ENCODE peak calls at places on chromosomes 4 and X, in nine cellular contexts. V is H9, X is SK-N-SH, O is dorsolateral prefrontal cortex, T is lung, J is A549, C is psoas muscle, Y is testis, B is brain microvascular endothelial cell. G is an unnamed sample.

GRCh38 chrX:39592776-39593175 is 505.0 kb downstream of the BCOR start:
- DNase-seq in V (no peak), X (no peak), O (no peak), T (no peak), J (no peak), C (no peak), Y (no peak), B (no peak), G (no peak)

GRCh38 chrX:74180716-74181115 is 123.3 kb upstream of the ZCCHC13 start:
- DNase-seq in V (no peak), X (no peak), O (no peak), T (no peak), J (no peak), C (no peak), Y (no peak), B (no peak), G (no peak)

GRCh38 chr4:74631338-74631737 is 163.0 kb downstream of the BTC start:
- DNase-seq in V (no peak), X (no peak), O (no peak), T (no peak), J (peak), C (no peak), Y (no peak), B (peak), G (no peak)

GRCh38 chrX:11239230-11239629 is 54.0 kb upstream of the AMELX start:
- DNase-seq in V (no peak), X (peak), O (no peak), T (no peak), J (no peak), C (no peak), Y (no peak), B (peak), G (no peak)

GRCh38 chrX:574830-575229 is 55.8 kb upstream of the SHOX start:
- DNase-seq in V (no peak), X (no peak), O (no peak), T (peak), J (no peak), C (no peak), Y (no peak), B (no peak), G (no peak)

GRCh38 chr4:121950680-121951569 is 935 bp downstream of the TRPC3 start:
- DNase-seq in V (peak), X (peak), O (peak), T (no peak), J (no peak), C (peak), Y (peak), B (no peak), G (peak)

GRCh38 chrX:119407681-119408080 is 8.5 kb downstream of the SLC25A43 start:
- DNase-seq in V (no peak), X (no peak), O (no peak), T (no peak), J (no peak), C (no peak), Y (no peak), B (peak), G (no peak)

GRCh38 chr4:10144971-10145370 is 28.4 kb upstream of the WDR1 start:
- DNase-seq in V (no peak), X (no peak), O (no peak), T (no peak), J (no peak), C (no peak), Y (no peak), B (no peak), G (no peak)

GRCh38 chr4:128776794-128777216 is 32.7 kb upstream of the JADE1 start:
- DNase-seq in V (no peak), X (no peak), O (no peak), T (peak), J (peak), C (peak), Y (no peak), B (peak), G (no peak)

GRCh38 chrX:104318330-104319009 is 63.7 kb upstream of the ESX1 start:
- DNase-seq in V (no peak), X (no peak), O (no peak), T (no peak), J (peak), C (no peak), Y (no peak), B (peak), G (peak)

GRCh38 chr4:44716597-44716996 is 9.8 kb downstream of the GNPDA2 start:
- DNase-seq in V (no peak), X (no peak), O (no peak), T (no peak), J (no peak), C (no peak), Y (no peak), B (no peak), G (no peak)

GRCh38 chrX:632391-633042 is 1.9 kb downstream of the SHOX start:
- DNase-seq in V (peak), X (no peak), O (no peak), T (no peak), J (no peak), C (no peak), Y (no peak), B (no peak), G (peak)

GRCh38 chrX:53188763-53189162 is 36.2 kb downstream of the KDM5C start:
- DNase-seq in V (no peak), X (no peak), O (no peak), T (no peak), J (no peak), C (no peak), Y (no peak), B (peak), G (no peak)

GRCh38 chrX:48814722-48815121 is 11.6 kb upstream of the ERAS start:
- DNase-seq in V (no peak), X (no peak), O (no peak), T (no peak), J (no peak), C (no peak), Y (no peak), B (no peak), G (no peak)

GRCh38 chr4:116055857-116056827 is 942.7 kb upstream of the NDST4 start:
- DNase-seq in V (no peak), X (peak), O (no peak), T (no peak), J (no peak), C (no peak), Y (no peak), B (no peak), G (peak)

GRCh38 chr4:125511715-125512114 is 197.0 kb downstream of the FAT4 start:
- DNase-seq in V (no peak), X (no peak), O (no peak), T (no peak), J (no peak), C (no peak), Y (no peak), B (no peak), G (no peak)

GRCh38 chrX:107324493-107325310 is 118.3 kb downstream of the DNAAF6 start:
- DNase-seq in V (peak), X (peak), O (no peak), T (no peak), J (peak), C (peak), Y (peak), B (peak), G (peak)

GRCh38 chrX:54824195-54824594 is 16.6 kb downstream of the MAGED2 start:
- DNase-seq in V (no peak), X (no peak), O (no peak), T (no peak), J (no peak), C (no peak), Y (no peak), B (no peak), G (no peak)

GRCh38 chr4:94131212-94131611 is 76.5 kb upstream of the SMARCAD1 start:
- DNase-seq in V (no peak), X (peak), O (no peak), T (no peak), J (no peak), C (no peak), Y (no peak), B (peak), G (no peak)

GRCh38 chr4:80322716-80323115 is 12.8 kb upstream of the CFAP299 start:
- DNase-seq in V (no peak), X (no peak), O (no peak), T (no peak), J (no peak), C (no peak), Y (no peak), B (peak), G (no peak)

GRCh38 chr4:11098461-11098860 is 330.2 kb downstream of the HS3ST1 start:
- DNase-seq in V (no peak), X (no peak), O (no peak), T (no peak), J (no peak), C (no peak), Y (no peak), B (no peak), G (no peak)

GRCh38 chr4:9971711-9972110 is 49.6 kb downstream of the SLC2A9 start:
- DNase-seq in V (no peak), X (no peak), O (no peak), T (no peak), J (no peak), C (no peak), Y (no peak), B (no peak), G (no peak)

GRCh38 chrX:133380882-133381619 is 34.2 kb downstream of the GPC4 start:
- DNase-seq in V (no peak), X (peak), O (no peak), T (no peak), J (no peak), C (no peak), Y (no peak), B (no peak), G (no peak)

GRCh38 chr4:27242217-27242616 is 381.6 kb downstream of the STIM2 start:
- DNase-seq in V (no peak), X (no peak), O (no peak), T (no peak), J (no peak), C (no peak), Y (no peak), B (no peak), G (no peak)

GRCh38 chr4:108690738-108691137 is 40.3 kb downstream of the OSTC start:
- DNase-seq in V (no peak), X (no peak), O (no peak), T (no peak), J (no peak), C (no peak), Y (no peak), B (no peak), G (no peak)

GRCh38 chrX:41518127-41518840 is 71.1 kb downstream of the NYX start:
- DNase-seq in V (no peak), X (no peak), O (no peak), T (no peak), J (no peak), C (no peak), Y (no peak), B (no peak), G (no peak)

GRCh38 chrX:65406532-65406931 is 128.1 kb downstream of the LAS1L start:
- DNase-seq in V (peak), X (no peak), O (no peak), T (no peak), J (no peak), C (no peak), Y (peak), B (no peak), G (peak)

GRCh38 chrX:20742106-20742505 is 475.4 kb upstream of the RPS6KA3 start:
- DNase-seq in V (no peak), X (peak), O (no peak), T (no peak), J (no peak), C (no peak), Y (no peak), B (no peak), G (no peak)

GRCh38 chrX:44918722-44919121 is 45.7 kb downstream of the KDM6A start:
- DNase-seq in V (no peak), X (no peak), O (no peak), T (no peak), J (no peak), C (no peak), Y (no peak), B (no peak), G (no peak)

GRCh38 chr4:121307441-121308327 is 73.1 kb downstream of the QRFPR start:
- DNase-seq in V (peak), X (no peak), O (no peak), T (no peak), J (peak), C (no peak), Y (peak), B (peak), G (peak)

GRCh38 chr4:32429151-32429550 is 1709.0 kb downstream of the PCDH7 start:
- DNase-seq in V (no peak), X (no peak), O (no peak), T (no peak), J (no peak), C (no peak), Y (no peak), B (no peak), G (no peak)

GRCh38 chr4:177405508-177405907 is 36.7 kb downstream of the AGA start:
- DNase-seq in V (no peak), X (no peak), O (no peak), T (no peak), J (no peak), C (no peak), Y (no peak), B (no peak), G (no peak)

GRCh38 chrX:153474718-153475117 is 4.3 kb upstream of the HAUS7 start:
- DNase-seq in V (no peak), X (no peak), O (peak), T (peak), J (no peak), C (peak), Y (peak), B (no peak), G (peak)

GRCh38 chr4:76984788-76985211 is 35.2 kb downstream of the SEPTIN11 start:
- DNase-seq in V (no peak), X (peak), O (no peak), T (peak), J (no peak), C (peak), Y (peak), B (peak), G (no peak)

GRCh38 chrX:105464611-105465010 is 244.1 kb upstream of the TEX13A start:
- DNase-seq in V (no peak), X (no peak), O (no peak), T (no peak), J (no peak), C (no peak), Y (no peak), B (no peak), G (no peak)

GRCh38 chrX:109374276-109374960 is 107.5 kb downstream of the GUCY2F start:
- DNase-seq in V (peak), X (no peak), O (no peak), T (no peak), J (no peak), C (no peak), Y (no peak), B (no peak), G (no peak)
- H3K27ac ChIP-seq in V (peak), X (no peak), O (no peak), T (no peak), J (no peak), C (no peak), Y (no peak), B (no peak), G (no peak)

GRCh38 chr4:159111417-159111816 is 8.5 kb downstream of the RAPGEF2 start:
- DNase-seq in V (no peak), X (no peak), O (no peak), T (no peak), J (no peak), C (no peak), Y (no peak), B (no peak), G (no peak)
- H3K27ac ChIP-seq in V (no peak), X (no peak), O (no peak), T (no peak), J (no peak), C (no peak), Y (no peak), B (no peak), G (peak)

DNA sequence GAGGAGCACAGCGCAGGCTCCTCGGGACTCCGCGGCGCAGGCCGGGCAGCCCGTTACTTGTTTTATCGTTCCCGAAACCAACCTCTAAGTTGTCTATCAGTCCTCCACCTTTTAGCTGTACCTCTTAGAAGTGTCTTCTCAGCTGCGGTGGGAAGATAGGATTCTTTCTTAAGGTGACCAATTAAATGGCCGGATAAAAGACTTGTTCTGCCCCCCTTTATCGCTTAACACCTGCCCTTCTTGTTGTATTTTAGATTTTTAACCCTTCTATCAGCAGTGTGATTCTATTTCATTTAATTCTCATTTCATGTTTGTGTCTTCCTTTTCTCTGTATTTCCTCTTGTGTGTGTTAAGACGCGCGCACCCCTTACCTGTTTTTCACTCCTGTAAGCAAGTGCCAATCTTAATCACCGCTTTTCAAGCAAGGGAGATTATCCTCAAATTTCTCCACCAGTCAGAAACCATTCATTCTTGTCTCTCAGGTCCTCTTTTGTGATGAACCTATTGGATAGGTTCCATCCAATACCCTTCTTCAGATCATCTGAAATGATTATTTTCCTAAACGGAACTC is 301 bp upstream of the SLC9B2 start:
- DNase-seq in V (no peak), X (peak), O (no peak), T (no peak), J (no peak), C (no peak), Y (no peak), B (no peak), G (peak)
- H3K27ac ChIP-seq in V (no peak), X (peak), O (peak), T (peak), J (peak), C (peak), Y (peak), B (peak), G (no peak)

DNA sequence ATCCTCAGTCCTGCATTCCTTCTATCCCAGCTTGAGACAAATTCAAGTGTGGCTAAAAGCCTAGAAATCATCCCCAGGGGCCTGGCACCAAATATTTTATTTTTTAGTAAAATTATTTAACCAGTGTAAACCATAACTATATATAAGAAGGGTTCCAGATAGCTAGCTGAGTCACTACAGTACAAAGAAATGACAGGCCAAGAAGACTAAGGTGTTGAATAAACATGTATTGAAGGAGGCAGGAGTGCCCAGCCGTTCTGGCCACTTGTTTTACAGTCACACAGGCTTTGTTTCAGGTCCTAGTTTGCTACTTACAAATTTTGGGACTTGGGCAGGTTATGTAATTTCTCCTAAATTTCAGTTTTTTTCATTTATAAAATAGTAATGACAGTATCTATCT is 225.9 kb upstream of the PITX2 start:
- DNase-seq in V (no peak), X (no peak), O (no peak), T (no peak), J (no peak), C (no peak), Y (no peak), B (no peak), G (no peak)
- H3K27ac ChIP-seq in V (no peak), X (no peak), O (no peak), T (no peak), J (no peak), C (no peak), Y (no peak), B (no peak), G (no peak)

DNA sequence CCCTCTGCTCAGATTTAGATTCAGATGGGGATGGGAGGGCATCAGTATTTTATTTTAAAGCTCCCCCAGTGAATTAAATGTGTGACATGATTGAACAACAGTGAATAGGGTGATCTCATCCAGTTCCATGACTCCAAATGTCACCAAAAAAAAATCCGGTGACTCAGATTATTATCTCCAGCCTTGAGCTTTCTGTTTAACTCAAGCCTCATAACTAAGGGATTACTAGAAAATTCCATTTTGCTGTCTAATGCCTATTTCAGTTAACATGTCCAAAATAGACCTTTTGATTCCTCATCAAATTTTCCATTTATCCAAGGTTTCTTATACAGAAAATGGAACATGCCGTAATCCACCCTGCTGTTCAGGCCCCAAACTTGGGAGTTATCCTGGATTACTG is 121.9 kb upstream of the TMEM47 start:
- DNase-seq in V (no peak), X (no peak), O (no peak), T (no peak), J (no peak), C (no peak), Y (no peak), B (peak), G (no peak)
- H3K27ac ChIP-seq in V (no peak), X (peak), O (no peak), T (no peak), J (no peak), C (no peak), Y (no peak), B (peak), G (no peak)

DNA sequence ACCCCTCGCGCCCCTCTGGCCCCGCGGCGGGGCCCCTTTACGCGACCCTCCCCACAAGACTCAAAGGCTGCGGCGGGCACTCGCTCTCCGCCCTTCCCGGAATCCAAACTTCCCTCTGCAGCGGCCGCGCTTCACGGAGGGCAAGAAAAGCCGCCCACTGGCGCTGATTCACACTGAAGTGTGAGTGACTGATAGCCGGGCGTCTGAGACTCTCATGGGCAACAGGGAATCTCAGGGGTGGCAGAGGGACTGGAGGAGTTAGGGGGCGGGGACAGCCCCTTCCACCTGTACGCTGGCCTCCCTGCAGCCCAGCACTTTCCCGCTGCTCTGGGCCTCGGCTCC is 664 bp downstream of the SH3BP2 start:
- DNase-seq in V (peak), X (peak), O (no peak), T (no peak), J (peak), C (peak), Y (no peak), B (no peak), G (peak)
- H3K27ac ChIP-seq in V (no peak), X (no peak), O (peak), T (peak), J (peak), C (peak), Y (peak), B (no peak), G (no peak)

DNA sequence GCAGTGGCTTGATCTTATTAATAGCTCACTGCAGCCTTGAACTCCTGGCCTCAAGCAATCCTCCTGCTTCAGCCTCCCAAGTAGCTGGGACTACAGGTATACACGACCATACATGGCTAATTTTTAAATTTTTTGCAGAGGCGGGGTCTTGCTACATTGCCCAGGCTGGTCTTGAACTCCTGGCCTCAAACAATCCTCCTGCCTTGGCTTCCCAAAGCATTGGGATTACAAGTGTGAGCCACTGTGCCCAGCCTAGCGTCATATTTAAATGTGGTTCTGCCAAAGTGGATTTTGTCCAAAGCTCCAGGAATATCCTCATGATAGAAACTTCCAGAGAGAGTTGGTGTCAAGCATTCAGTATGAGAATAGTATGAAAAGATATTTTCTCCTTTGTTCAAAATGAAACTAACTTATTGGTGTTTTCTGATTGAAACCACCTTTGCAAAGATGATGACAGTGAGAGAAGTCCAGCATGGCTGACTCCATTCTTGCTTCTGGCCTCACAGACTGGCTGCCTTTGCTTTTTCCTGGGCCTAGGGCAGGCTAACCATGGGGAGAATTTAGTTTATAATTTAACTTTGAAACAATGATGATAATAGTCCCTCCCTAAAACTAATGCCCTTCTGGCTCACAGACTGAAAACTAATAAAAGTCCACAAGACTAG is 129.0 kb downstream of the C4orf51 start:
- DNase-seq in V (no peak), X (no peak), O (no peak), T (no peak), J (no peak), C (no peak), Y (no peak), B (no peak), G (no peak)
- H3K27ac ChIP-seq in V (no peak), X (peak), O (no peak), T (no peak), J (peak), C (peak), Y (no peak), B (peak), G (no peak)